ENCODE peak calls at places on chromosome 11, in six cellular contexts. One of them, this sample, is unnamed.

GRCh38 chr11:134406264-134407185 is 5.5 kb downstream of the B3GAT1 start:
- DNase-seq in effector memory CD8-positive, alpha-beta T cell: no peak
- DNase-seq in HEK293T: no peak
- DNase-seq in cardiac septum: no peak
- DNase-seq in glomerular endothelial cell: no peak
- DNase-seq in aorta: no peak
- DNase-seq in this sample: no peak

GRCh38 chr11:65095974-65096806 is at the start of gene VPS51:
- DNase-seq in effector memory CD8-positive, alpha-beta T cell: peak; percentile 82
- DNase-seq in HEK293T: peak; percentile 90
- DNase-seq in cardiac septum: peak; percentile 93
- DNase-seq in glomerular endothelial cell: peak; percentile 42
- DNase-seq in aorta: peak; percentile 93
- DNase-seq in this sample: peak; percentile 83

GRCh38 chr11:3123761-3124733 is 41.1 kb downstream of the OSBPL5 start:
- DNase-seq in effector memory CD8-positive, alpha-beta T cell: no peak
- DNase-seq in HEK293T: no peak
- DNase-seq in cardiac septum: peak; percentile 83
- DNase-seq in glomerular endothelial cell: peak; percentile 25
- DNase-seq in aorta: peak; percentile 92
- DNase-seq in this sample: peak; percentile 81

GRCh38 chr11:65779919-65780769 is 632 bp downstream of the AP5B1 start:
- DNase-seq in effector memory CD8-positive, alpha-beta T cell: peak; percentile 77
- DNase-seq in HEK293T: peak; percentile 89
- DNase-seq in cardiac septum: peak; percentile 92
- DNase-seq in glomerular endothelial cell: peak; percentile 9
- DNase-seq in aorta: peak; percentile 86
- DNase-seq in this sample: peak; percentile 81

GRCh38 chr11:85182437-85183109 is 444.6 kb downstream of the DLG2 start:
- DNase-seq in effector memory CD8-positive, alpha-beta T cell: no peak
- DNase-seq in HEK293T: peak; percentile 58
- DNase-seq in cardiac septum: no peak
- DNase-seq in glomerular endothelial cell: no peak
- DNase-seq in aorta: no peak
- DNase-seq in this sample: no peak

GRCh38 chr11:102085864-102086551 is 24.2 kb upstream of the YAP1 start:
- DNase-seq in effector memory CD8-positive, alpha-beta T cell: no peak
- DNase-seq in HEK293T: no peak
- DNase-seq in cardiac septum: no peak
- DNase-seq in glomerular endothelial cell: no peak
- DNase-seq in aorta: no peak
- DNase-seq in this sample: no peak

GRCh38 chr11:92752122-92752521 is 217.3 kb upstream of the MTNR1B start:
- DNase-seq in effector memory CD8-positive, alpha-beta T cell: no peak
- DNase-seq in HEK293T: no peak
- DNase-seq in cardiac septum: no peak
- DNase-seq in glomerular endothelial cell: no peak
- DNase-seq in aorta: no peak
- DNase-seq in this sample: no peak

GRCh38 chr11:116882386-116882785 is 45.0 kb upstream of the APOA1 start:
- DNase-seq in effector memory CD8-positive, alpha-beta T cell: no peak
- DNase-seq in HEK293T: no peak
- DNase-seq in cardiac septum: no peak
- DNase-seq in glomerular endothelial cell: no peak
- DNase-seq in aorta: no peak
- DNase-seq in this sample: no peak

GRCh38 chr11:58787903-58788302 is 56.2 kb upstream of the GLYAT start:
- DNase-seq in effector memory CD8-positive, alpha-beta T cell: no peak
- DNase-seq in HEK293T: no peak
- DNase-seq in cardiac septum: no peak
- DNase-seq in glomerular endothelial cell: no peak
- DNase-seq in aorta: no peak
- DNase-seq in this sample: no peak

GRCh38 chr11:1603629-1604028 is 4.6 kb downstream of the KRTAP5-3 start:
- DNase-seq in effector memory CD8-positive, alpha-beta T cell: no peak
- DNase-seq in HEK293T: no peak
- DNase-seq in cardiac septum: no peak
- DNase-seq in glomerular endothelial cell: no peak
- DNase-seq in aorta: no peak
- DNase-seq in this sample: no peak

GRCh38 chr11:103537904-103538502 is 428.8 kb downstream of the DYNC2H1 start:
- DNase-seq in effector memory CD8-positive, alpha-beta T cell: no peak
- DNase-seq in HEK293T: no peak
- DNase-seq in cardiac septum: no peak
- DNase-seq in glomerular endothelial cell: no peak
- DNase-seq in aorta: no peak
- DNase-seq in this sample: peak; percentile 44

GRCh38 chr11:125300791-125301218 is 136.3 kb downstream of the PKNOX2 start:
- DNase-seq in effector memory CD8-positive, alpha-beta T cell: no peak
- DNase-seq in HEK293T: no peak
- DNase-seq in cardiac septum: no peak
- DNase-seq in glomerular endothelial cell: peak; percentile 62
- DNase-seq in aorta: peak; percentile 74
- DNase-seq in this sample: no peak